ENCODE peak calls at places on chromosomes 4 and X, in seven cellular contexts. K is upper lobe of right lung; P is naive thymus-derived CD4-positive, alpha-beta T cell; O is glomerular endothelial cell; X is hypothalamus; R is fibroblast of the aortic adventitia; V is heart right ventricle. F is an unnamed sample.

GRCh38 chrX:47143894-47144625 is 442 bp downstream of the NDUFB11 start:
- DNase-seq in K (no peak), P (no peak), O (no peak), X (no peak), R (peak), V (peak), F (no peak)

GRCh38 chr4:168859888-168860694 is 150.0 kb downstream of the CBR4 start:
- DNase-seq in K (no peak), P (no peak), O (no peak), X (no peak), R (no peak), V (no peak), F (no peak)

GRCh38 chrX:43474321-43474720 is 181.8 kb upstream of the MAOA start:
- DNase-seq in K (no peak), P (no peak), O (no peak), X (no peak), R (no peak), V (no peak), F (no peak)

GRCh38 chr4:3704669-3705068 is 61.5 kb upstream of the ADRA2C start:
- DNase-seq in K (peak), P (no peak), O (no peak), X (no peak), R (no peak), V (no peak), F (peak)

GRCh38 chrX:74293343-74293946 is 10.5 kb upstream of the ZCCHC13 start:
- DNase-seq in K (peak), P (peak), O (no peak), X (peak), R (peak), V (peak), F (peak)

GRCh38 chr4:5751073-5751917 is 40.3 kb downstream of the EVC start:
- DNase-seq in K (peak), P (no peak), O (no peak), X (no peak), R (peak), V (no peak), F (no peak)

GRCh38 chr4:13559414-13559813 is 15.1 kb upstream of the NKX3-2 start:
- DNase-seq in K (no peak), P (no peak), O (no peak), X (no peak), R (peak), V (no peak), F (no peak)

GRCh38 chr4:81631958-81632439 is 160.3 kb upstream of the RASGEF1B start:
- DNase-seq in K (no peak), P (no peak), O (no peak), X (no peak), R (peak), V (no peak), F (no peak)

GRCh38 chr4:106707776-106708603 is 328.1 kb downstream of the DKK2 start:
- DNase-seq in K (no peak), P (no peak), O (no peak), X (no peak), R (peak), V (no peak), F (no peak)